ENCODE peak calls at places on chromosome 16, in ten cellular contexts. G is fibroblast of lung; V is tibial nerve; D is left ventricle myocardium inferior; X is heart right ventricle; K is GM23338; J is CD4-positive, alpha-beta memory T cell; M is osteoblast; A is heart left ventricle; L is SJSA1. C is an unnamed sample. For H3K4me1, the result is how much of the 10 kb centered on the place peaks cover.

GRCh38 chr16:969508-970378 is 1.0 kb downstream of the LMF1 start:
- DNase-seq in G (peak), V (no peak), D (peak), X (peak), K (peak), J (no peak), M (peak), A (peak), L (no peak), C (peak)

GRCh38 chr16:35252356-35252936 is 1793.0 kb downstream of the TP53TG3F start:
- DNase-seq in G (peak), V (no peak), D (no peak), X (no peak), K (no peak), J (no peak), M (no peak), A (no peak), L (no peak), C (no peak)

GRCh38 chr16:1667916-1668315 is 10.2 kb upstream of the JPT2 start:
- DNase-seq in G (no peak), V (no peak), D (no peak), X (no peak), K (no peak), J (no peak), M (peak), A (no peak), L (no peak), C (no peak)

GRCh38 chr16:86424413-86424812 is 85.9 kb upstream of the FOXF1 start:
- DNase-seq in G (peak), V (no peak), D (no peak), X (no peak), K (peak), J (no peak), M (no peak), A (no peak), L (no peak), C (no peak)

GRCh38 chr16:18932243-18932997 is 6.2 kb upstream of the SMG1 start:
- DNase-seq in G (peak), V (no peak), D (no peak), X (no peak), K (no peak), J (no peak), M (peak), A (no peak), L (no peak), C (no peak)

GRCh38 chr16:20899503-20900298 is 457 bp downstream of the DCUN1D3 start:
- DNase-seq in G (no peak), V (no peak), D (peak), X (no peak), K (no peak), J (no peak), M (peak), A (no peak), L (no peak), C (peak)

GRCh38 chr16:14423344-14423743 is 206.7 kb downstream of the PARN start:
- DNase-seq in G (no peak), V (no peak), D (no peak), X (no peak), K (no peak), J (no peak), M (no peak), A (no peak), L (no peak), C (no peak)

GRCh38 chr16:265002-265529 is 10.7 kb downstream of the RGS11 start:
- DNase-seq in G (no peak), V (no peak), D (no peak), X (no peak), K (no peak), J (no peak), M (peak), A (no peak), L (no peak), C (no peak)

GRCh38 chr16:57485916-57486857 is at the start of gene DOK4:
- DNase-seq in G (peak), V (peak), D (peak), X (peak), K (peak), J (peak), M (peak), A (peak), L (peak), C (peak)

GRCh38 chr16:23771027-23771426 is 16.2 kb downstream of the CHP2 start:
- DNase-seq in G (no peak), V (no peak), D (no peak), X (no peak), K (no peak), J (no peak), M (no peak), A (no peak), L (no peak), C (no peak)

GRCh38 chr16:11312718-11313492 is 31.8 kb upstream of the PRM1 start:
- DNase-seq in G (no peak), V (no peak), D (no peak), X (no peak), K (peak), J (peak), M (peak), A (no peak), L (peak), C (no peak)

GRCh38 chr16:49980166-49980565 is 44.9 kb upstream of the CNEP1R1 start:
- DNase-seq in G (no peak), V (no peak), D (no peak), X (no peak), K (no peak), J (no peak), M (no peak), A (no peak), L (no peak), C (no peak)

GRCh38 chr16:27543801-27544200 is 5.9 kb downstream of the GTF3C1 start:
- DNase-seq in G (no peak), V (no peak), D (no peak), X (no peak), K (no peak), J (no peak), M (peak), A (no peak), L (no peak), C (no peak)

DNA sequence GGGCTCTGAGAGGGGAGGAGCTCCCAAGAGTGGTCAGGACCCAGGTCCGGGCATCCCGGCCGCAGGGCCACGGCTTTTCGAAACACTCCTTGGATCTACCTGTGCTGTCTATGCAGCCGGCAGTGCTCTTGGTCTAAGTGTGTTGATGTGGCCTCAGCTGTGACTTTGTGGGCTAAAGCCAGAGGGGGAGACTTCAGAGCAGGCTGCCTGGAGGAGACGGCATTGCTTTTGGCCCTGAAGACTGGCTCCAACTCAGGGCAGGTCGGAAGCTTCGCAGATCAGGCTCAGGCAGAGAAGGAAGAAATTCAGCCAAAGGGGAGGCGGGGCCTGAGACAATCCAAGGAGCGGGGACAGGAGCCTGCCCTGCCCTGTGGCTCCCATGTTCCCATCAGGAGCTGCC is 31.4 kb downstream of the PIEZO1 start:
- DNase-seq in G (no peak), V (no peak), D (no peak), X (no peak), K (no peak), J (no peak), M (no peak), A (no peak), L (no peak), C (no peak)
- H3K27ac ChIP-seq in G (no peak), V (no peak), D (no peak), X (no peak), K (peak), J (peak), M (peak), A (peak), L (peak), C (no peak)

GRCh38 chr16:48591976-48592375 is 18.0 kb downstream of the N4BP1 start:
- DNase-seq in G (no peak), V (no peak), D (no peak), X (no peak), K (no peak), J (no peak), M (no peak), A (no peak), L (no peak), C (no peak)

GRCh38 chr16:48590476-48590875 is 19.5 kb downstream of the N4BP1 start:
- DNase-seq in G (no peak), V (no peak), D (no peak), X (no peak), K (no peak), J (no peak), M (no peak), A (no peak), L (no peak), C (no peak)

GRCh38 chr16:48596326-48596725 is 13.7 kb downstream of the N4BP1 start:
- DNase-seq in G (no peak), V (no peak), D (no peak), X (no peak), K (no peak), J (no peak), M (no peak), A (no peak), L (no peak), C (no peak)

GRCh38 chr16:48597563-48598392 is 12.2 kb downstream of the N4BP1 start:
- DNase-seq in G (peak), V (no peak), D (no peak), X (no peak), K (no peak), J (no peak), M (peak), A (no peak), L (no peak), C (no peak)

DNA sequence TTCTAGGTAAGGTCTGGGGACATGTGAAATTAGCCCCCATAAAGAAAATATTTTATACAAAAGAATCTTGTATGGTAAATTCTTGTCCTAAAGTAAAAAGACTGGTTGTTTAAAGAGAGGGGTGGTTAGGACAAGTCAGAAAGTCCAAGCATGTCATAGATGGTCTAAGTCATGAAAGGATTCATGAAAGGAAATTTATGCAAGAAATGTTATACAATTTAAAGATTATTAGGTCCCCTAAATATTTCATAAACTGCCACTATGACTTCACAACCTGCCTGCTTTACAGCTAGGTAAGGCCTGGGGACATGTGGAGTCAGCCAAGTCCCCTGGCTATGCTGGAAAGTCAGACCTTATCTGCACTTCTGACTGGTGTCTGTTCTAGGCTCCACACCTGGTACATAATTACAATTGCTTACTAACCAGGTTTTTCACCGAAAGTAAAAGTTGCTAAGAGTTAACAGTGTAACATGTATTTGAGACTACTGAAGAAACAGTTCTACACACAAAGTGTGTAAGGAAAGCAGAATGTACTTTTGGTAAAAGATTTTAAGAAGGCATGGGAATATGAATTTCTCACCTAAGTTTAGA is 17.0 kb downstream of the N4BP1 start:
- DNase-seq in G (no peak), V (no peak), D (no peak), X (no peak), K (peak), J (no peak), M (no peak), A (no peak), L (no peak), C (no peak)
- H3K4me3 ChIP-seq in G (no peak), V (no peak), D (no peak), X (no peak), K (no peak), J (no peak), M (no peak), A (no peak), L (no peak), C (no peak)

GRCh38 chr16:3841729-3842508 is 38.6 kb downstream of the CREBBP start:
- DNase-seq in G (no peak), V (no peak), D (no peak), X (no peak), K (no peak), J (no peak), M (no peak), A (no peak), L (no peak), C (no peak)
- H3K4me1 ChIP-seq in G (under half), V (under half), D (half or more), X (under half), K (under half), J (half or more), M (under half), A (half or more), L (under half), C (under half)

GRCh38 chr16:8859913-8860881 is 8.6 kb downstream of the CARHSP1 start:
- DNase-seq in G (peak), V (peak), D (peak), X (no peak), K (no peak), J (no peak), M (no peak), A (no peak), L (no peak), C (peak)
- H3K27ac ChIP-seq in G (peak), V (peak), D (peak), X (peak), K (peak), J (no peak), M (no peak), A (peak), L (no peak), C (peak)

GRCh38 chr16:24837969-24838368 is 7.8 kb upstream of the SLC5A11 start:
- DNase-seq in G (no peak), V (no peak), D (no peak), X (no peak), K (no peak), J (no peak), M (no peak), A (no peak), L (no peak), C (no peak)
- H3K4me3 ChIP-seq in G (no peak), V (no peak), D (no peak), X (no peak), K (no peak), J (no peak), M (no peak), A (no peak), L (no peak), C (no peak)

GRCh38 chr16:29009838-29010166 is 24.9 kb downstream of the LAT start:
- DNase-seq in G (no peak), V (no peak), D (no peak), X (no peak), K (no peak), J (no peak), M (peak), A (no peak), L (no peak), C (no peak)
- H3K4me1 ChIP-seq in G (under half), V (under half), D (under half), X (under half), K (under half), J (half or more), M (under half), A (under half), L (under half), C (under half)

DNA sequence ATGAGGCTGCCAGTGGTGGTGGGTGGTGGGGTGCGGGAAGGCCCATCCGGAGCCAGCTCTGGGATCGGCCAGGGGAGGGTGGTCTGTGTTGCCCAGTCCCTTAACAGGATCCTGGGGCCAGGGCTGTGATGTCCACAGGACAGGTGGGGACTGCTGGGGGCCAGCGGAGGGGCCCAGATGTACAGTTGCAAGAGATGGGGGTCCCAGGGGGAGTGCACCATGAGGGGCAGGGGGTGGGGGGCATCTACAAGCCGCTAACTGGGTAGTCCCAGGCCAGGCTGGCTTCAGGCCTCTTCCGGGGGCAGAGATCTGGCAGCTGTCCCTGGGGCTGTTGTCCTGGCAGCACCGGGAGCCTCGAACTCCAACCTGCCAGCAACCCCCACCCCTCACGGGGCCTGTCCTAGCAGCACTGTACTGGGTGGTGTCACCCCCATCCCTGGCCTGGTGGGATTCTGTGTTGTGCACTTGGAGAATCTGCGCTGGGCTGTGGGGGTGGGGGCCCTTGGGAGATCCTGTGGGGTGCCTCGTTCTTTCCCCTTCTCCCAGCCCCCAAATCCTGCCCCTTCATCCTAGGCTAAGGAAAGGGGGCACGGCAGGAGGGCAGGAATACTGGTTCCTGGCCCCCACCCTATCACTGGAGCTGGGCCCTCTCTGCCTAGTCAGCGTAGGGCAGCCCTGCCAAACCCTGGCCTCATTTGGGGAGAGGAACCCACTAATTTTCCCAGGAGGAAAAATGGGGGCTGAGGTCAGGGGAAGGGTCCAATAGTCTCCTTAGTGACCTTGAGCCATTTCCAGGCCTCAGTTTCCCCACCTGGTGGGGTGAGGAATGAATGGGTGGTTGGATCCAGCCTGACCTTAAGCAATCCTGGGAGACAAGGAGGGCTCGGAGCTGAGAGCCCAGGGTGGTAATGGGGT is 1.4 kb downstream of the MTSS2 start:
- DNase-seq in G (no peak), V (no peak), D (no peak), X (peak), K (no peak), J (no peak), M (peak), A (no peak), L (no peak), C (peak)
- H3K27ac ChIP-seq in G (peak), V (peak), D (peak), X (peak), K (no peak), J (no peak), M (peak), A (peak), L (no peak), C (peak)

DNA sequence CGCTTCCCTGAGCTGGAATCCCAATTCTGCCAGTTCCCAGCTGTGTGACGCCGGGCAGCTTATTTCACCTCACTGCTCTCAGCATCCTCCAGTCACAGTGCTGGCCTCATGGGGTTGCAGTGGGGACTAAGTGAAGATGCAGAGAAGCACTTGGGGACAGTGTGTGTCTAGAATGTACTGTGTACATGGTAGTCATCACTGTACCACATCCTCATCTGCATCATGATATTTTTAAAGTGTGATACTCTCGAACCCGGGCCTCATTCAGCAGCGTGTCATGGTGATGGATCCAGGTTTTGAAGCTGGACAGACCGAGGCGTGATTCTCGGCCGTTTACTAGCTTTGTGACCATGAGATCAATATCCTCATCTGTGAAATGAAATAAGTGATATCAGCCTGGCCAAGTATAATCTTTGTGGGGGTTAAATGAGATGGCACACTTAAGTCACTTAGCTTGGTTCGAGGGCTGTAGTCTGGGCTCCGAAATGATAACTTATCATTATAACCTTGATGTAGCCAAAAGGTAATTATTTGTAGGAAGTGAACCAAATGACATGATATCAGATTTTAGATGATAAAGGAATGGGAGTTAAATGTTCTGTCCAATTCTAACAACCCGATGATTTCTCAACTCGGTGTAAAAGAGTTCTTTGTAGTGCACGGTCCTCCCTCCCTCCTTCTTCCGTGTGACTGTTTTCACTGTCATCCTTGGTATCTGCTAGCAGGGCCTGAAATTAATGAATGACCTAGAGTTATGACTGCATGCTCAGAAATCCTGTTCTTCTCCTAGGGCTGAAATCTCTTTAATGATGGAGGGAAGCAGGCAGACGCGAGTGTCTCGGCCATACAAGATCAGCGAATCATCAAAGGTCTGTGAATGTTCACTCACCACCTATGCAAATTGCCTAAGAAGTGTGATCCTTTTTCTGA is 2.0 kb downstream of the KLHL36 start:
- DNase-seq in G (peak), V (no peak), D (no peak), X (no peak), K (no peak), J (no peak), M (peak), A (no peak), L (no peak), C (no peak)
- H3K4me3 ChIP-seq in G (no peak), V (no peak), D (peak), X (no peak), K (no peak), J (no peak), M (no peak), A (no peak), L (no peak), C (no peak)

C was measured in left lung.